ENCODE peak calls at places on chromosomes 2 and 18, in nine cellular contexts. One of them, this sample, is unnamed.
A peak's percentile ranks its signal among the peaks of the same experiment; 100 is the strongest.

GRCh38 chr2:168015274-168015953 is 232.0 kb downstream of the STK39 start:
- DNase-seq in globus pallidus: peak; percentile 74
- DNase-seq in NCI-H510A treated with DMSO at 0.1 percent for 48 hours: no peak
- DNase-seq in cardiac fibroblast: no peak
- DNase-seq in neural crest cell: no peak
- DNase-seq in activated B cell treated with CpG ODN at 0.5 μM for 24 hours: no peak
- DNase-seq in heart right ventricle: no peak
- DNase-seq in stimulated activated CD8-positive, alpha-beta memory T cell treated with anti-CD3 and anti-CD28 coated beads, Interleukin-7, amount 100 ng/mL, for 1 hour: no peak
- DNase-seq in mesenteric fat pad: no peak
- DNase-seq in this sample: no peak

GRCh38 chr2:10469301-10469700 is 21.2 kb upstream of the ODC1 start:
- DNase-seq in globus pallidus: no peak
- DNase-seq in NCI-H510A treated with DMSO at 0.1 percent for 48 hours: no peak
- DNase-seq in cardiac fibroblast: no peak
- DNase-seq in neural crest cell: no peak
- DNase-seq in activated B cell treated with CpG ODN at 0.5 μM for 24 hours: no peak
- DNase-seq in heart right ventricle: no peak
- DNase-seq in stimulated activated CD8-positive, alpha-beta memory T cell treated with anti-CD3 and anti-CD28 coated beads, Interleukin-7, amount 100 ng/mL, for 1 hour: no peak
- DNase-seq in mesenteric fat pad: peak; percentile 85
- DNase-seq in this sample: no peak

GRCh38 chr18:51563401-51563800 is 365.9 kb upstream of the MEX3C start:
- DNase-seq in globus pallidus: no peak
- DNase-seq in NCI-H510A treated with DMSO at 0.1 percent for 48 hours: no peak
- DNase-seq in cardiac fibroblast: no peak
- DNase-seq in neural crest cell: no peak
- DNase-seq in activated B cell treated with CpG ODN at 0.5 μM for 24 hours: no peak
- DNase-seq in heart right ventricle: no peak
- DNase-seq in stimulated activated CD8-positive, alpha-beta memory T cell treated with anti-CD3 and anti-CD28 coated beads, Interleukin-7, amount 100 ng/mL, for 1 hour: no peak
- DNase-seq in mesenteric fat pad: no peak
- DNase-seq in this sample: no peak

GRCh38 chr2:210072922-210073509 is 70.6 kb downstream of the RPE start:
- DNase-seq in globus pallidus: peak; percentile 6
- DNase-seq in NCI-H510A treated with DMSO at 0.1 percent for 48 hours: no peak
- DNase-seq in cardiac fibroblast: peak; percentile 75
- DNase-seq in neural crest cell: no peak
- DNase-seq in activated B cell treated with CpG ODN at 0.5 μM for 24 hours: no peak
- DNase-seq in heart right ventricle: no peak
- DNase-seq in stimulated activated CD8-positive, alpha-beta memory T cell treated with anti-CD3 and anti-CD28 coated beads, Interleukin-7, amount 100 ng/mL, for 1 hour: no peak
- DNase-seq in mesenteric fat pad: no peak
- DNase-seq in this sample: peak; percentile 68

GRCh38 chr2:6103949-6104348 is 411.8 kb downstream of the SOX11 start:
- DNase-seq in globus pallidus: no peak
- DNase-seq in NCI-H510A treated with DMSO at 0.1 percent for 48 hours: peak; percentile 75
- DNase-seq in cardiac fibroblast: no peak
- DNase-seq in neural crest cell: no peak
- DNase-seq in activated B cell treated with CpG ODN at 0.5 μM for 24 hours: no peak
- DNase-seq in heart right ventricle: no peak
- DNase-seq in stimulated activated CD8-positive, alpha-beta memory T cell treated with anti-CD3 and anti-CD28 coated beads, Interleukin-7, amount 100 ng/mL, for 1 hour: no peak
- DNase-seq in mesenteric fat pad: no peak
- DNase-seq in this sample: no peak

GRCh38 chr2:219325136-219325535 is 7.4 kb downstream of the RESP18 start:
- DNase-seq in globus pallidus: no peak
- DNase-seq in NCI-H510A treated with DMSO at 0.1 percent for 48 hours: no peak
- DNase-seq in cardiac fibroblast: no peak
- DNase-seq in neural crest cell: no peak
- DNase-seq in activated B cell treated with CpG ODN at 0.5 μM for 24 hours: no peak
- DNase-seq in heart right ventricle: no peak
- DNase-seq in stimulated activated CD8-positive, alpha-beta memory T cell treated with anti-CD3 and anti-CD28 coated beads, Interleukin-7, amount 100 ng/mL, for 1 hour: no peak
- DNase-seq in mesenteric fat pad: peak; percentile 53
- DNase-seq in this sample: no peak

GRCh38 chr18:2970762-2971659 is 41.9 kb downstream of the LPIN2 start:
- DNase-seq in globus pallidus: peak; percentile 43
- DNase-seq in NCI-H510A treated with DMSO at 0.1 percent for 48 hours: no peak
- DNase-seq in cardiac fibroblast: no peak
- DNase-seq in neural crest cell: no peak
- DNase-seq in activated B cell treated with CpG ODN at 0.5 μM for 24 hours: no peak
- DNase-seq in heart right ventricle: no peak
- DNase-seq in stimulated activated CD8-positive, alpha-beta memory T cell treated with anti-CD3 and anti-CD28 coated beads, Interleukin-7, amount 100 ng/mL, for 1 hour: no peak
- DNase-seq in mesenteric fat pad: no peak
- DNase-seq in this sample: no peak

GRCh38 chr2:102155703-102156515 is 13.4 kb downstream of the IL1R1 start:
- DNase-seq in globus pallidus: no peak
- DNase-seq in NCI-H510A treated with DMSO at 0.1 percent for 48 hours: no peak
- DNase-seq in cardiac fibroblast: peak; percentile 77
- DNase-seq in neural crest cell: no peak
- DNase-seq in activated B cell treated with CpG ODN at 0.5 μM for 24 hours: no peak
- DNase-seq in heart right ventricle: no peak
- DNase-seq in stimulated activated CD8-positive, alpha-beta memory T cell treated with anti-CD3 and anti-CD28 coated beads, Interleukin-7, amount 100 ng/mL, for 1 hour: no peak
- DNase-seq in mesenteric fat pad: no peak
- DNase-seq in this sample: no peak

GRCh38 chr18:27599202-27599829 is 414.2 kb upstream of the CHST9 start:
- DNase-seq in globus pallidus: peak; percentile 39
- DNase-seq in NCI-H510A treated with DMSO at 0.1 percent for 48 hours: peak; percentile 90
- DNase-seq in cardiac fibroblast: peak; percentile 61
- DNase-seq in neural crest cell: peak; percentile 69
- DNase-seq in activated B cell treated with CpG ODN at 0.5 μM for 24 hours: no peak
- DNase-seq in heart right ventricle: peak; percentile 9
- DNase-seq in stimulated activated CD8-positive, alpha-beta memory T cell treated with anti-CD3 and anti-CD28 coated beads, Interleukin-7, amount 100 ng/mL, for 1 hour: no peak
- DNase-seq in mesenteric fat pad: no peak
- DNase-seq in this sample: peak; percentile 68

GRCh38 chr18:68440433-68440832 is 274.5 kb downstream of the TMX3 start:
- DNase-seq in globus pallidus: no peak
- DNase-seq in NCI-H510A treated with DMSO at 0.1 percent for 48 hours: no peak
- DNase-seq in cardiac fibroblast: no peak
- DNase-seq in neural crest cell: no peak
- DNase-seq in activated B cell treated with CpG ODN at 0.5 μM for 24 hours: no peak
- DNase-seq in heart right ventricle: no peak
- DNase-seq in stimulated activated CD8-positive, alpha-beta memory T cell treated with anti-CD3 and anti-CD28 coated beads, Interleukin-7, amount 100 ng/mL, for 1 hour: no peak
- DNase-seq in mesenteric fat pad: no peak
- DNase-seq in this sample: no peak

GRCh38 chr2:239223029-239223329 is 177.8 kb downstream of the HDAC4 start:
- DNase-seq in globus pallidus: no peak
- DNase-seq in NCI-H510A treated with DMSO at 0.1 percent for 48 hours: peak; percentile 70
- DNase-seq in cardiac fibroblast: peak; percentile 19
- DNase-seq in neural crest cell: no peak
- DNase-seq in activated B cell treated with CpG ODN at 0.5 μM for 24 hours: no peak
- DNase-seq in heart right ventricle: no peak
- DNase-seq in stimulated activated CD8-positive, alpha-beta memory T cell treated with anti-CD3 and anti-CD28 coated beads, Interleukin-7, amount 100 ng/mL, for 1 hour: no peak
- DNase-seq in mesenteric fat pad: no peak
- DNase-seq in this sample: no peak

This sample was measured in dermis blood vessel endothelial cell.